ENCODE peak calls at places on chromosomes 6 and 20, in five cellular contexts. B is GM23248, Q is mesothelial cell of epicardium, F is cerebellar cortex, X is glutamatergic neuron. O is an unnamed sample.
A peak's percentile ranks its signal among the peaks of the same experiment; 100 is the strongest.

GRCh38 chr20:4850960-4851359 is 129.3 kb downstream of the PRND start:
- DNase-seq in B (no peak), Q (no peak), F (no peak), X (no peak), O (no peak)

GRCh38 chr6:149372062-149372461 is 28.0 kb upstream of the SUMO4 start:
- DNase-seq in B (no peak), Q (no peak), F (no peak), X (no peak), O (no peak)

GRCh38 chr6:134223761-134224445 is 94.0 kb downstream of the SGK1 start:
- DNase-seq in B (peak; percentile 71), Q (no peak), F (no peak), X (no peak), O (no peak)

GRCh38 chr6:125104425-125104824 is 49.1 kb upstream of the TPD52L1 start:
- DNase-seq in B (peak; percentile 79), Q (no peak), F (peak; percentile 33), X (no peak), O (no peak)

GRCh38 chr6:35086636-35087360 is 54.3 kb downstream of the TCP11 start:
- DNase-seq in B (no peak), Q (no peak), F (no peak), X (no peak), O (no peak)

GRCh38 chr6:139060332-139060731 is 31.8 kb downstream of the ABRACL start:
- DNase-seq in B (peak; percentile 91), Q (no peak), F (no peak), X (no peak), O (no peak)

GRCh38 chr6:33161354-33162320 is 30.6 kb downstream of the COL11A2 start:
- DNase-seq in B (peak; percentile 86), Q (peak; percentile 90), F (peak; percentile 55), X (peak; percentile 87), O (peak; percentile 71)

GRCh38 chr6:53310751-53311585 is 37.8 kb downstream of the ELOVL5 start:
- DNase-seq in B (no peak), Q (no peak), F (peak; percentile 77), X (no peak), O (peak; percentile 48)

GRCh38 chr6:158621694-158622544 is 22.6 kb downstream of the DYNLT1 start:
- DNase-seq in B (no peak), Q (no peak), F (no peak), X (no peak), O (no peak)

GRCh38 chr6:16239090-16239797 is 857 bp downstream of the GMPR start:
- DNase-seq in B (peak; percentile 65), Q (no peak), F (peak; percentile 31), X (peak; percentile 55), O (no peak)

GRCh38 chr6:169906741-169907418 is 155.5 kb downstream of the ERMARD start:
- DNase-seq in B (no peak), Q (no peak), F (no peak), X (no peak), O (no peak)

GRCh38 chr20:31719644-31720485 is 2.8 kb downstream of the BCL2L1 start:
- DNase-seq in B (no peak), Q (no peak), F (no peak), X (no peak), O (no peak)

GRCh38 chr6:160510199-160510598 is 153.9 kb downstream of the LPA start:
- DNase-seq in B (peak; percentile 40), Q (no peak), F (no peak), X (no peak), O (no peak)

GRCh38 chr20:2658414-2659354 is 5.3 kb downstream of the IDH3B start:
- DNase-seq in B (no peak), Q (no peak), F (peak; percentile 75), X (no peak), O (no peak)

GRCh38 chr6:154298297-154298696 is 58.3 kb downstream of the IPCEF1 start:
- DNase-seq in B (peak; percentile 41), Q (no peak), F (no peak), X (no peak), O (no peak)

O was measured in OCI-LY7.